ENCODE peak calls at places on chromosomes 16 and 17, in four cellular contexts. One of them, this sample, is unnamed.

GRCh38 chr17:45228985-45229517 is 7.4 kb downstream of the FMNL1 start:
- DNase-seq in nephron progenitor cell: peak; percentile 36
- DNase-seq in heart left ventricle: peak; percentile 87
- DNase-seq in GM13977: peak; percentile 89
- DNase-seq in this sample: peak; percentile 89

GRCh38 chr17:27985306-27985705 is 57.2 kb upstream of the NLK start:
- DNase-seq in heart left ventricle: no peak
- DNase-seq in nephron progenitor cell: no peak
- DNase-seq in GM13977: no peak
- DNase-seq in this sample: peak; percentile 13

GRCh38 chr17:80190716-80191115 is 20.9 kb downstream of the CARD14 start:
- DNase-seq in heart left ventricle: no peak
- DNase-seq in GM13977: no peak
- DNase-seq in nephron progenitor cell: no peak
- DNase-seq in this sample: no peak

GRCh38 chr16:84247844-84248243 is 8.0 kb upstream of the KCNG4 start:
- DNase-seq in nephron progenitor cell: no peak
- DNase-seq in GM13977: no peak
- DNase-seq in heart left ventricle: no peak
- DNase-seq in this sample: no peak

GRCh38 chr17:83103200-83103937 is 24.0 kb downstream of the METRNL start:
- DNase-seq in nephron progenitor cell: no peak
- DNase-seq in GM13977: no peak
- DNase-seq in heart left ventricle: peak; percentile 66
- DNase-seq in this sample: no peak

GRCh38 chr16:88688013-88688778 is 1.9 kb upstream of the SNAI3 start:
- DNase-seq in heart left ventricle: peak; percentile 26
- DNase-seq in nephron progenitor cell: no peak
- DNase-seq in GM13977: no peak
- DNase-seq in this sample: no peak

GRCh38 chr17:66946251-66946650 is 18.3 kb upstream of the CACNG4 start:
- DNase-seq in heart left ventricle: no peak
- DNase-seq in nephron progenitor cell: no peak
- DNase-seq in GM13977: no peak
- DNase-seq in this sample: no peak

GRCh38 chr17:6677946-6678345 is 26.4 kb downstream of the C17orf100 start:
- DNase-seq in GM13977: no peak
- DNase-seq in heart left ventricle: no peak
- DNase-seq in nephron progenitor cell: no peak
- DNase-seq in this sample: no peak

GRCh38 chr17:1573932-1574696 is 11.5 kb upstream of the PITPNA start:
- DNase-seq in heart left ventricle: peak; percentile 85
- DNase-seq in GM13977: peak; percentile 93
- DNase-seq in nephron progenitor cell: peak; percentile 88
- DNase-seq in this sample: peak; percentile 93

GRCh38 chr16:83744521-83744981 is 63.2 kb upstream of the HSBP1 start:
- DNase-seq in nephron progenitor cell: peak; percentile 28
- DNase-seq in heart left ventricle: no peak
- DNase-seq in GM13977: no peak
- DNase-seq in this sample: peak; percentile 23

GRCh38 chr16:1706386-1707192 is 594 bp downstream of the MAPK8IP3 start:
- DNase-seq in heart left ventricle: no peak
- DNase-seq in nephron progenitor cell: peak; percentile 41
- DNase-seq in GM13977: peak; percentile 80
- DNase-seq in this sample: peak; percentile 80

GRCh38 chr16:85733155-85733838 is 17.6 kb downstream of the C16orf74 start:
- DNase-seq in nephron progenitor cell: no peak
- DNase-seq in heart left ventricle: no peak
- DNase-seq in GM13977: no peak
- DNase-seq in this sample: no peak

GRCh38 chr16:66717776-66718175 is 21.2 kb upstream of the CMTM4 start:
- DNase-seq in heart left ventricle: no peak
- DNase-seq in nephron progenitor cell: no peak
- DNase-seq in GM13977: no peak
- DNase-seq in this sample: no peak

GRCh38 chr17:81113158-81113724 is 52.1 kb upstream of the PVALEF start:
- DNase-seq in GM13977: no peak
- DNase-seq in heart left ventricle: no peak
- DNase-seq in nephron progenitor cell: no peak
- DNase-seq in this sample: no peak

GRCh38 chr16:63684702-63685101 is 1437.2 kb downstream of the CDH11 start:
- DNase-seq in heart left ventricle: no peak
- DNase-seq in GM13977: no peak
- DNase-seq in nephron progenitor cell: no peak
- DNase-seq in this sample: no peak

GRCh38 chr17:79011451-79012147 is 2.0 kb upstream of the CANT1 start:
- DNase-seq in GM13977: no peak
- DNase-seq in nephron progenitor cell: no peak
- DNase-seq in heart left ventricle: no peak
- DNase-seq in this sample: no peak

GRCh38 chr16:85917959-85918358 is 19.0 kb downstream of the IRF8 start:
- DNase-seq in nephron progenitor cell: no peak
- DNase-seq in heart left ventricle: no peak
- DNase-seq in GM13977: peak; percentile 73
- DNase-seq in this sample: peak; percentile 64

GRCh38 chr17:41800601-41801373 is 11.0 kb downstream of the P3H4 start:
- DNase-seq in heart left ventricle: no peak
- DNase-seq in GM13977: no peak
- DNase-seq in nephron progenitor cell: peak; percentile 49
- DNase-seq in this sample: no peak

GRCh38 chr17:41810659-41811548 is 845 bp downstream of the P3H4 start:
- DNase-seq in nephron progenitor cell: peak; percentile 55
- DNase-seq in GM13977: no peak
- DNase-seq in heart left ventricle: no peak
- DNase-seq in this sample: no peak

GRCh38 chr16:75477680-75478473 is 13.4 kb upstream of the TMEM170A start:
- DNase-seq in heart left ventricle: no peak
- DNase-seq in GM13977: no peak
- DNase-seq in nephron progenitor cell: no peak
- DNase-seq in this sample: peak; percentile 59

GRCh38 chr16:67516296-67517177 is 12.1 kb upstream of the RIPOR1 start:
- DNase-seq in heart left ventricle: no peak
- DNase-seq in GM13977: no peak
- DNase-seq in nephron progenitor cell: no peak
- DNase-seq in this sample: no peak

GRCh38 chr17:39746145-39746461 is 8.4 kb downstream of the GRB7 start:
- DNase-seq in heart left ventricle: no peak
- DNase-seq in nephron progenitor cell: no peak
- DNase-seq in GM13977: no peak
- DNase-seq in this sample: no peak

GRCh38 chr17:39744075-39744835 is 6.5 kb downstream of the GRB7 start:
- DNase-seq in heart left ventricle: no peak
- DNase-seq in GM13977: no peak
- DNase-seq in nephron progenitor cell: no peak
- DNase-seq in this sample: no peak

GRCh38 chr17:39745335-39746144 is 7.8 kb downstream of the GRB7 start:
- DNase-seq in heart left ventricle: no peak
- DNase-seq in nephron progenitor cell: no peak
- DNase-seq in GM13977: no peak
- DNase-seq in this sample: no peak

GRCh38 chr17:39742856-39743436 is 5.2 kb downstream of the GRB7 start:
- DNase-seq in heart left ventricle: no peak
- DNase-seq in nephron progenitor cell: no peak
- DNase-seq in GM13977: no peak
- DNase-seq in this sample: no peak

GRCh38 chr17:39744836-39745215 is 7.1 kb downstream of the GRB7 start:
- DNase-seq in GM13977: no peak
- DNase-seq in nephron progenitor cell: no peak
- DNase-seq in heart left ventricle: no peak
- DNase-seq in this sample: no peak
- TF ChIP-seq CTCF in GM13977: no peak
- TF ChIP-seq CTCF in nephron progenitor cell: no peak
- TF ChIP-seq CTCF in heart left ventricle: no peak
- TF ChIP-seq CTCF in this sample: no peak

GRCh38 chr16:10984509-10984908 is 40.1 kb downstream of the CLEC16A start:
- DNase-seq in GM13977: no peak
- DNase-seq in heart left ventricle: no peak
- DNase-seq in nephron progenitor cell: no peak
- DNase-seq in this sample: no peak

GRCh38 chr16:10980811-10981210 is 36.4 kb downstream of the CLEC16A start:
- DNase-seq in heart left ventricle: no peak
- DNase-seq in GM13977: no peak
- DNase-seq in nephron progenitor cell: no peak
- DNase-seq in this sample: no peak

GRCh38 chr16:10981697-10982216 is 37.4 kb downstream of the CLEC16A start:
- DNase-seq in nephron progenitor cell: no peak
- DNase-seq in GM13977: peak; percentile 57
- DNase-seq in heart left ventricle: no peak
- DNase-seq in this sample: peak; percentile 67

GRCh38 chr16:10982430-10983174 is 38.2 kb downstream of the CLEC16A start:
- DNase-seq in nephron progenitor cell: no peak
- DNase-seq in GM13977: no peak
- DNase-seq in heart left ventricle: peak; percentile 32
- DNase-seq in this sample: peak; percentile 50

GRCh38 chr16:10983175-10983558 is 38.8 kb downstream of the CLEC16A start:
- DNase-seq in heart left ventricle: no peak
- DNase-seq in nephron progenitor cell: no peak
- DNase-seq in GM13977: no peak
- DNase-seq in this sample: no peak
- TF ChIP-seq CTCF in heart left ventricle: no peak
- TF ChIP-seq CTCF in nephron progenitor cell: no peak
- TF ChIP-seq CTCF in GM13977: peak; percentile 37
- TF ChIP-seq CTCF in this sample: no peak

GRCh38 chr17:71762526-71762925 is 358.3 kb upstream of the SOX9 start:
- DNase-seq in nephron progenitor cell: no peak
- DNase-seq in GM13977: no peak
- DNase-seq in heart left ventricle: no peak
- DNase-seq in this sample: no peak

GRCh38 chr17:71757956-71758355 is 362.9 kb upstream of the SOX9 start:
- DNase-seq in heart left ventricle: no peak
- DNase-seq in nephron progenitor cell: no peak
- DNase-seq in GM13977: no peak
- DNase-seq in this sample: no peak

GRCh38 chr17:71759422-71760060 is 361.3 kb upstream of the SOX9 start:
- DNase-seq in GM13977: no peak
- DNase-seq in nephron progenitor cell: no peak
- DNase-seq in heart left ventricle: no peak
- DNase-seq in this sample: no peak

GRCh38 chr17:71757156-71757555 is 363.7 kb upstream of the SOX9 start:
- DNase-seq in heart left ventricle: no peak
- DNase-seq in GM13977: no peak
- DNase-seq in nephron progenitor cell: no peak
- DNase-seq in this sample: no peak

GRCh38 chr17:71760062-71760720 is 360.6 kb upstream of the SOX9 start:
- DNase-seq in GM13977: no peak
- DNase-seq in heart left ventricle: no peak
- DNase-seq in nephron progenitor cell: no peak
- DNase-seq in this sample: no peak
- TF ChIP-seq CTCF in GM13977: no peak
- TF ChIP-seq CTCF in heart left ventricle: no peak
- TF ChIP-seq CTCF in nephron progenitor cell: no peak
- TF ChIP-seq CTCF in this sample: no peak

GRCh38 chr17:37494401-37494831 is 4.7 kb downstream of the DUSP14 start:
- DNase-seq in nephron progenitor cell: no peak
- DNase-seq in GM13977: no peak
- DNase-seq in heart left ventricle: no peak
- DNase-seq in this sample: no peak
- TF ChIP-seq CTCF in nephron progenitor cell: no peak
- TF ChIP-seq CTCF in GM13977: no peak
- TF ChIP-seq CTCF in heart left ventricle: no peak
- TF ChIP-seq CTCF in this sample: no peak

GRCh38 chr17:57834146-57834741 is 15.6 kb downstream of the MRPS23 start:
- DNase-seq in heart left ventricle: peak; percentile 27
- DNase-seq in GM13977: no peak
- DNase-seq in nephron progenitor cell: peak; percentile 15
- DNase-seq in this sample: no peak
- TF ChIP-seq CTCF in heart left ventricle: no peak
- TF ChIP-seq CTCF in GM13977: no peak
- TF ChIP-seq CTCF in nephron progenitor cell: no peak
- TF ChIP-seq CTCF in this sample: no peak

DNA sequence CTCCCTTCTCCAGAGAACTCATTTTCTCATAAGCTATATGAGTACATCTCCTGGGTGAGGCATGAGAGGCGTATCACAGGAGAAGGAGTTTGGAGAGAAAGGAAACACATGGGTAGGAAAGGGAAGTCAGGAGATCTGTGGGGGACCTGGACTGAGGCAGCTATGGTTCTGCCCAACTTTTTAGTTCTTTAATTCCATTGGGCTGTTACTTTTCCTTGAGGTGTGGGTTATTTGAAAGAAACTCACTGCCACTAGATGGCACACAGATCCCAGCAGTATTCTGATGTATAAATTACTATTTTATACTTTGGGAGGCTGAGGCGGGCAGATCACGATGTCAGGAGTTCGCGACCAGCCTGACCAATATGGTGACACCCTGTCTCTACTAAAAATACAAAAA is 63.6 kb downstream of the NUP93 start:
- DNase-seq in nephron progenitor cell: no peak
- DNase-seq in GM13977: no peak
- DNase-seq in heart left ventricle: no peak
- DNase-seq in this sample: no peak
- TF ChIP-seq CTCF in nephron progenitor cell: peak; percentile 15
- TF ChIP-seq CTCF in GM13977: peak; percentile 31
- TF ChIP-seq CTCF in heart left ventricle: no peak
- TF ChIP-seq CTCF in this sample: no peak

DNA sequence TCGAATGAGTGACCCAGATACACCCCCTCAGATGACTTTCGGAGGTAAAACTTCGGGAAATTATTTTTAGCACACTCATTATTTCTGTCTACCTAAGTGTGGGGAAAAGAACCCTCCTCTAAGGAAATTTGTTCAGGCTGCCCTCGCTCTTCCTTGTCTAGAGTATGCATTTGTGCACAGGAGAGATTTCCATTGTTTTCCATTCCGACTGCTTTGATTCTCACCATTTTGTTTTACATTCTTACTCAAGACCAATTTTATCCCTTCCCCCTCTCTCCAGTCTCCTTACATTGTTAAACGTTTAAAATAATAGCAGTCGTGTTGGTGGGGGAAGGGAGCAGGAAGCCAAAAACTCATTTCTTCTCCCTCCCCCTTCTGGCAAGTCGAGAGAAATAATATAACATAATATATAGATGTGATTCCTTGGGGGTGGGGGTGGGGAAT is 1.5 kb upstream of the CHD3 start:
- DNase-seq in nephron progenitor cell: no peak
- DNase-seq in GM13977: no peak
- DNase-seq in heart left ventricle: no peak
- DNase-seq in this sample: no peak
- TF ChIP-seq CTCF in nephron progenitor cell: no peak
- TF ChIP-seq CTCF in GM13977: no peak
- TF ChIP-seq CTCF in heart left ventricle: no peak
- TF ChIP-seq CTCF in this sample: no peak

DNA sequence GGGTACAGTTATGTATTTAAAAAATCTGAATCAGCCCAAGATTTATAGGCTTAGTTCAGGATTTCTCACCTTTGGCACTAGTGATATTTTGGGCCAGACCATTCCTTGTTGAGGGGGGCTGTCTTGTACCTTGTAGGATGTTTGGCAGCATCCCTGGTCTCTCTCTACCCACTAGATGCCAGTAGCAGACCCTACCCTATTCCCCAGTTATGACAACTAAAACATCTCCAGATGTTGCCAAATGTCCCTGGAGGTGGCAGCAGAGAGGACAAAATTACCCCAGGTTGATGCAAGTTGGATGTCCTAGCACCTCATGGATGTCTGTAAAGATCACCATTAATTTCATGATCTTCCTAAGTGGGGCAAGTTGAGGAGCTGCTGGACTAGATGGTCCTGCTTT is 45.8 kb downstream of the SYT17 start:
- DNase-seq in GM13977: no peak
- DNase-seq in nephron progenitor cell: no peak
- DNase-seq in heart left ventricle: no peak
- DNase-seq in this sample: no peak
- TF ChIP-seq CTCF in GM13977: no peak
- TF ChIP-seq CTCF in nephron progenitor cell: no peak
- TF ChIP-seq CTCF in heart left ventricle: no peak
- TF ChIP-seq CTCF in this sample: no peak

This sample was measured in GM20000.